ENCODE peak calls at places on chromosomes 11 and 22, in eight cellular contexts. M, H, I, L, R, F, P and J are unnamed samples.

GRCh38 chr11:11992257-11992690 is 16.2 kb downstream of the DKK3 start:
- DNase-seq in R (peak), P (peak), F (peak), H (peak), M (no peak), I (peak), L (no peak), J (peak)

GRCh38 chr22:46469701-46470100 is 67.7 kb downstream of the CELSR1 start:
- DNase-seq in H (no peak), L (no peak), R (no peak), M (no peak), F (no peak), I (no peak), P (no peak), J (no peak)

GRCh38 chr11:113378013-113378412 is 9.6 kb upstream of the ANKK1 start:
- DNase-seq in H (no peak), R (no peak), I (no peak), L (no peak), M (no peak), F (no peak), P (no peak), J (no peak)

GRCh38 chr11:74701351-74701750 is 29.9 kb downstream of the CHRDL2 start:
- DNase-seq in R (no peak), M (no peak), L (no peak), P (peak), F (no peak), H (peak), I (no peak), J (no peak)

GRCh38 chr11:45649544-45650165 is 15.8 kb downstream of the CHST1 start:
- DNase-seq in R (no peak), L (no peak), P (no peak), H (no peak), F (no peak), M (no peak), I (no peak), J (no peak)

GRCh38 chr22:29044657-29045176 is 16.9 kb downstream of the C22orf31 start:
- DNase-seq in L (no peak), I (no peak), F (peak), M (peak), H (peak), R (peak), P (peak), J (peak)

GRCh38 chr11:36500315-36500721 is 9.8 kb downstream of the TRAF6 start:
- DNase-seq in H (peak), R (peak), I (no peak), M (peak), L (no peak), F (peak), P (peak), J (peak)

GRCh38 chr11:111808063-111808588 is 41.9 kb upstream of the PPP2R1B start:
- DNase-seq in M (no peak), I (no peak), H (no peak), P (no peak), L (no peak), R (no peak), F (no peak), J (no peak)

GRCh38 chr11:134032501-134033091 is 36.3 kb upstream of the JAM3 start:
- DNase-seq in P (no peak), R (no peak), I (peak), M (no peak), L (no peak), F (no peak), H (peak), J (peak)

GRCh38 chr11:9138133-9138453 is 46.7 kb upstream of the SCUBE2 start:
- DNase-seq in I (no peak), H (no peak), P (no peak), F (no peak), L (no peak), M (no peak), R (no peak), J (no peak)